ENCODE peak calls at places on chromosomes 13 and 19, in four cellular contexts. One of them, this sample, is unnamed.

GRCh38 chr19:1616875-1617274 is 11.6 kb upstream of the UQCR11 start:
- DNase-seq in endothelial cell of umbilical vein: no peak
- DNase-seq in IMR-90: no peak
- DNase-seq in GM12878: no peak
- DNase-seq in this sample: no peak

GRCh38 chr19:3369337-3370213 is 3.2 kb downstream of the NFIC start:
- DNase-seq in endothelial cell of umbilical vein: peak
- DNase-seq in IMR-90: peak
- DNase-seq in GM12878: no peak
- DNase-seq in this sample: no peak

GRCh38 chr19:6423499-6424189 is 967 bp downstream of the KHSRP start:
- DNase-seq in endothelial cell of umbilical vein: peak
- DNase-seq in IMR-90: peak
- DNase-seq in GM12878: no peak
- DNase-seq in this sample: peak

GRCh38 chr19:13014101-13014920 is 19.0 kb downstream of the NFIX start:
- DNase-seq in endothelial cell of umbilical vein: no peak
- DNase-seq in IMR-90: no peak
- DNase-seq in GM12878: no peak
- DNase-seq in this sample: no peak

GRCh38 chr19:11038511-11038910 is 50.8 kb upstream of the LDLR start:
- DNase-seq in endothelial cell of umbilical vein: no peak
- DNase-seq in IMR-90: no peak
- DNase-seq in GM12878: no peak
- DNase-seq in this sample: no peak

GRCh38 chr13:104408733-104409132 is 1342.5 kb upstream of the SLC10A2 start:
- DNase-seq in endothelial cell of umbilical vein: peak
- DNase-seq in IMR-90: peak
- DNase-seq in GM12878: no peak
- DNase-seq in this sample: no peak

GRCh38 chr13:73910733-73911132 is 223.5 kb downstream of the KLF12 start:
- DNase-seq in endothelial cell of umbilical vein: no peak
- DNase-seq in IMR-90: no peak
- DNase-seq in GM12878: no peak
- DNase-seq in this sample: no peak

GRCh38 chr19:45587873-45588272 is 3.3 kb upstream of the OPA3 start:
- DNase-seq in endothelial cell of umbilical vein: no peak
- DNase-seq in IMR-90: no peak
- DNase-seq in GM12878: no peak
- DNase-seq in this sample: peak

GRCh38 chr13:112725346-112726017 is 35.6 kb downstream of the ATP11A start:
- DNase-seq in endothelial cell of umbilical vein: no peak
- DNase-seq in IMR-90: peak
- DNase-seq in GM12878: peak
- DNase-seq in this sample: no peak

GRCh38 chr13:111347438-111347837 is 27.0 kb downstream of the TEX29 start:
- DNase-seq in endothelial cell of umbilical vein: no peak
- DNase-seq in IMR-90: no peak
- DNase-seq in GM12878: no peak
- DNase-seq in this sample: no peak

GRCh38 chr19:48480476-48481190 is 11.5 kb downstream of the CYTH2 start:
- DNase-seq in endothelial cell of umbilical vein: peak
- DNase-seq in IMR-90: no peak
- DNase-seq in GM12878: no peak
- DNase-seq in this sample: no peak
- TF ChIP-seq FOS in endothelial cell of umbilical vein: no peak
- TF ChIP-seq FOS in IMR-90: no peak
- TF ChIP-seq FOS in GM12878: no peak
- TF ChIP-seq FOS in this sample: no peak

GRCh38 chr13:99984463-99985242 is 3.1 kb downstream of the ZIC2 start:
- DNase-seq in endothelial cell of umbilical vein: no peak
- DNase-seq in IMR-90: no peak
- DNase-seq in GM12878: no peak
- DNase-seq in this sample: no peak
- TF ChIP-seq FOS in endothelial cell of umbilical vein: no peak
- TF ChIP-seq FOS in IMR-90: no peak
- TF ChIP-seq FOS in GM12878: no peak
- TF ChIP-seq FOS in this sample: no peak

GRCh38 chr19:29873801-29874575 is 62.2 kb downstream of the CCNE1 start:
- DNase-seq in endothelial cell of umbilical vein: no peak
- DNase-seq in IMR-90: no peak
- DNase-seq in GM12878: no peak
- DNase-seq in this sample: no peak

GRCh38 chr19:29871143-29871542 is 59.4 kb downstream of the CCNE1 start:
- DNase-seq in endothelial cell of umbilical vein: no peak
- DNase-seq in IMR-90: no peak
- DNase-seq in GM12878: no peak
- DNase-seq in this sample: no peak

GRCh38 chr19:29872224-29872731 is 60.5 kb downstream of the CCNE1 start:
- DNase-seq in endothelial cell of umbilical vein: no peak
- DNase-seq in IMR-90: no peak
- DNase-seq in GM12878: no peak
- DNase-seq in this sample: peak

GRCh38 chr19:29875931-29876330 is 64.1 kb downstream of the CCNE1 start:
- DNase-seq in endothelial cell of umbilical vein: no peak
- DNase-seq in IMR-90: no peak
- DNase-seq in GM12878: no peak
- DNase-seq in this sample: no peak

GRCh38 chr19:29873024-29873800 is 61.4 kb downstream of the CCNE1 start:
- DNase-seq in endothelial cell of umbilical vein: no peak
- DNase-seq in IMR-90: no peak
- DNase-seq in GM12878: no peak
- DNase-seq in this sample: peak
- TF ChIP-seq FOS in endothelial cell of umbilical vein: no peak
- TF ChIP-seq FOS in IMR-90: no peak
- TF ChIP-seq FOS in GM12878: no peak
- TF ChIP-seq FOS in this sample: no peak

DNA sequence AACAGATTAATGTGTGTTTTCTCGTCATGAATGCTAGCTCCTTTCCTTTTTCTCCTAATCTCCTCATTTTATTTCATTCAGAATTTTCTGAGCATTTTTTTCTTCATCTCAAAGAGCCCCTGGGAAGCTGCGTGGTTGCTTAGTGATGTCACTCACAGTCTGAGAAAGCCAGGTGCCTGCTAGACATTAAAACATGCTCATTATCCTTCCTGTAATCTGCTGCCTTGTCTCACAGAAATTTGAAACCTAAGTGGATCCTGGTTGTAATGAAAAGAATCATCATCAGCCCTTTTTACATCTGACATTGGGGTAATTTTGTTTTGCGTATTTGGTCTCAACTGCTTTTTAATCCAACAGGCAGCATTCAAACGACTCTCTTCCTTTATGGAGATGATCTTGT is 108.2 kb upstream of the RNF113B start:
- DNase-seq in endothelial cell of umbilical vein: no peak
- DNase-seq in IMR-90: peak
- DNase-seq in GM12878: no peak
- DNase-seq in this sample: no peak
- TF ChIP-seq FOS in endothelial cell of umbilical vein: no peak
- TF ChIP-seq FOS in IMR-90: no peak
- TF ChIP-seq FOS in GM12878: no peak
- TF ChIP-seq FOS in this sample: no peak

DNA sequence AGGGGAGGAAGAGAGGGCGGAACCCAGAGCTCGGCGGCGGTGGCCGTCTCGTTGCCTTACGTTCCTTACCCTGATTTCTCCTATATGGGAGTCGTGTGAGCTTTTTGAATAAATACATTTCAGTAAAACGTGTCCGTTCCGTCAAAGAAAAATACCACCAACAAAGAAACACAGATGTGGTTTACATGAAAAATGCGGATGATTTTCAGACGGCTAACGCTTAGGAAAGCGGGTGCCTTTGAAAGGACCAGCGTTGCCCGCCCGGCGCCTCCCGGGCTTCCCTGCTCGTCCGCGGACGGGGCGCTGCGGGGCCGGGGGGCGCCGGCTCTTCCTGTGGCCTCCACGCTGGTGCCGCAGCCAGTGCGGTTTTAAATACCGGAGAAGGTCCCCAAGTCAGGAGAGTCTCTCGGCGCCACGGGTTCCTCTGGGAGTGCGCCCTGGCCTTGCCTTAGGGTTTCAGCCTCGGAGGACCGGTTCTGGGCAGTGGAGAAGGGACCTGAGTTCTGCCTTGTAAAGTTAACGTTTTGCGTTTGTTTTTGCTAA is 813 bp downstream of the UPF3A start:
- DNase-seq in endothelial cell of umbilical vein: peak
- DNase-seq in IMR-90: peak
- DNase-seq in GM12878: peak
- DNase-seq in this sample: peak
- TF ChIP-seq FOS in endothelial cell of umbilical vein: no peak
- TF ChIP-seq FOS in IMR-90: no peak
- TF ChIP-seq FOS in GM12878: no peak
- TF ChIP-seq FOS in this sample: no peak